ENCODE peak calls at places on chromosomes 7 and 10, in nine cellular contexts. One of them, this sample, is unnamed.

GRCh38 chr10:72164617-72165016 is 51.2 kb upstream of the ANAPC16 start:
- DNase-seq in endodermal cell: no peak
- DNase-seq in neuronal stem cell: no peak
- DNase-seq in heart left ventricle: no peak
- DNase-seq in colonic mucosa: no peak
- DNase-seq in GM23248: peak; percentile 21
- DNase-seq in IMR-90: peak; percentile 25
- DNase-seq in coronary artery: no peak
- DNase-seq in aorta: no peak
- DNase-seq in this sample: no peak

GRCh38 chr10:7625836-7626235 is 40.9 kb downstream of the ITIH5 start:
- DNase-seq in endodermal cell: no peak
- DNase-seq in neuronal stem cell: no peak
- DNase-seq in heart left ventricle: no peak
- DNase-seq in colonic mucosa: no peak
- DNase-seq in GM23248: peak; percentile 4
- DNase-seq in IMR-90: no peak
- DNase-seq in coronary artery: no peak
- DNase-seq in aorta: no peak
- DNase-seq in this sample: no peak

GRCh38 chr10:35423505-35424306 is 87.4 kb downstream of the CCNY start:
- DNase-seq in endodermal cell: no peak
- DNase-seq in neuronal stem cell: no peak
- DNase-seq in heart left ventricle: no peak
- DNase-seq in colonic mucosa: no peak
- DNase-seq in GM23248: peak; percentile 91
- DNase-seq in IMR-90: peak; percentile 79
- DNase-seq in coronary artery: no peak
- DNase-seq in aorta: no peak
- DNase-seq in this sample: no peak

GRCh38 chr7:34060548-34060947 is 155.2 kb downstream of the BMPER start:
- DNase-seq in endodermal cell: no peak
- DNase-seq in neuronal stem cell: no peak
- DNase-seq in heart left ventricle: no peak
- DNase-seq in colonic mucosa: no peak
- DNase-seq in GM23248: peak; percentile 88
- DNase-seq in IMR-90: peak; percentile 81
- DNase-seq in coronary artery: no peak
- DNase-seq in aorta: no peak
- DNase-seq in this sample: no peak

GRCh38 chr7:41033526-41033925 is 669.4 kb downstream of the INHBA start:
- DNase-seq in endodermal cell: no peak
- DNase-seq in neuronal stem cell: no peak
- DNase-seq in heart left ventricle: no peak
- DNase-seq in colonic mucosa: no peak
- DNase-seq in GM23248: peak; percentile 42
- DNase-seq in IMR-90: peak; percentile 74
- DNase-seq in coronary artery: no peak
- DNase-seq in aorta: no peak
- DNase-seq in this sample: no peak

GRCh38 chr10:1393481-1393880 is 337.3 kb downstream of the WDR37 start:
- DNase-seq in endodermal cell: no peak
- DNase-seq in neuronal stem cell: no peak
- DNase-seq in heart left ventricle: no peak
- DNase-seq in colonic mucosa: peak; percentile 3
- DNase-seq in GM23248: no peak
- DNase-seq in IMR-90: no peak
- DNase-seq in coronary artery: no peak
- DNase-seq in aorta: no peak
- DNase-seq in this sample: no peak

GRCh38 chr7:129859188-129859587 is 93.6 kb downstream of the UBE2H start:
- DNase-seq in endodermal cell: no peak
- DNase-seq in neuronal stem cell: no peak
- DNase-seq in heart left ventricle: no peak
- DNase-seq in colonic mucosa: no peak
- DNase-seq in GM23248: no peak
- DNase-seq in IMR-90: peak; percentile 15
- DNase-seq in coronary artery: no peak
- DNase-seq in aorta: no peak
- DNase-seq in this sample: no peak

GRCh38 chr10:43194266-43194665 is 56.0 kb downstream of the CSGALNACT2 start:
- DNase-seq in endodermal cell: no peak
- DNase-seq in neuronal stem cell: no peak
- DNase-seq in heart left ventricle: no peak
- DNase-seq in colonic mucosa: no peak
- DNase-seq in GM23248: peak; percentile 27
- DNase-seq in IMR-90: no peak
- DNase-seq in coronary artery: no peak
- DNase-seq in aorta: peak; percentile 67
- DNase-seq in this sample: no peak

GRCh38 chr10:14186245-14186644 is 144.5 kb downstream of the FRMD4A start:
- DNase-seq in endodermal cell: peak; percentile 63
- DNase-seq in neuronal stem cell: no peak
- DNase-seq in heart left ventricle: no peak
- DNase-seq in colonic mucosa: no peak
- DNase-seq in GM23248: peak; percentile 28
- DNase-seq in IMR-90: peak; percentile 11
- DNase-seq in coronary artery: no peak
- DNase-seq in aorta: no peak
- DNase-seq in this sample: no peak

GRCh38 chr7:44073664-44074348 is 8.4 kb upstream of the PGAM2 start:
- DNase-seq in endodermal cell: peak; percentile 84
- DNase-seq in neuronal stem cell: no peak
- DNase-seq in heart left ventricle: peak; percentile 91
- DNase-seq in colonic mucosa: peak; percentile 91
- DNase-seq in GM23248: peak; percentile 86
- DNase-seq in IMR-90: peak; percentile 66
- DNase-seq in coronary artery: peak; percentile 88
- DNase-seq in aorta: peak; percentile 92
- DNase-seq in this sample: no peak

GRCh38 chr10:17238445-17239275 is 10.6 kb downstream of the VIM start:
- DNase-seq in endodermal cell: no peak
- DNase-seq in neuronal stem cell: no peak
- DNase-seq in heart left ventricle: no peak
- DNase-seq in colonic mucosa: no peak
- DNase-seq in GM23248: peak; percentile 92
- DNase-seq in IMR-90: peak; percentile 80
- DNase-seq in coronary artery: peak; percentile 84
- DNase-seq in aorta: no peak
- DNase-seq in this sample: no peak

DNA sequence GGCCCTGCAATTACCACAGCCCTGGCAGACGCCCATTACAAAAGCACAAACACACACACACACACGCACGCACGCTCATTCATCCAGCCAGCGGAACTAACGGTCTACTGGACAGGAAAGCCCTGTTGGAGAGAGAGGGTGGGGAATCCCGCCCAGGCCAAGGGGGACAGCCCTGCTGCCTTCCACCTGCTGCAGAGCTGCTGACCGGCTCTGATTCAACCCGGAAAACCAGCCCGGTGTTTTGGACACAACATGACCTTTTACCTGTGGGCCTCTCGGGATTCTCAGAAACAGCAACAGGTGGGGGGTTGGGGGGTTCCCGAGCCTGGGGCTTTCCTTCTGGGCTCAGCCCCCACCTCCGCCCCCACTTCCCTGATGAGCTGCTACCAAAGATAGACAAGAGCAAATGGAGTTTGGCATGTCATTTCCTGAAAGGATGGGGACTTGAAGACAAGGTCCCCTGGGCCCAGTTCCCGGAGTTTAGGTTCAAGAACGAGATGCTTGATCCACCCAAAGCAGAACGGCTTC is 18.5 kb upstream of the SERPINE1 start:
- DNase-seq in endodermal cell: no peak
- DNase-seq in neuronal stem cell: peak; percentile 39
- DNase-seq in heart left ventricle: peak; percentile 69
- DNase-seq in colonic mucosa: no peak
- DNase-seq in GM23248: no peak
- DNase-seq in IMR-90: no peak
- DNase-seq in coronary artery: no peak
- DNase-seq in aorta: no peak
- DNase-seq in this sample: no peak
- H3K27ac ChIP-seq in endodermal cell: no peak overlapping the region
- H3K27ac ChIP-seq in neuronal stem cell: no peak overlapping the region
- H3K27ac ChIP-seq in heart left ventricle: peak overlapping the region; percentile 33
- H3K27ac ChIP-seq in colonic mucosa: no peak overlapping the region
- H3K27ac ChIP-seq in GM23248: no peak overlapping the region
- H3K27ac ChIP-seq in IMR-90: no peak overlapping the region
- H3K27ac ChIP-seq in coronary artery: peak overlapping the region; percentile 38
- H3K27ac ChIP-seq in aorta: no peak overlapping the region
- H3K27ac ChIP-seq in this sample: peak overlapping the region; percentile 75

DNA sequence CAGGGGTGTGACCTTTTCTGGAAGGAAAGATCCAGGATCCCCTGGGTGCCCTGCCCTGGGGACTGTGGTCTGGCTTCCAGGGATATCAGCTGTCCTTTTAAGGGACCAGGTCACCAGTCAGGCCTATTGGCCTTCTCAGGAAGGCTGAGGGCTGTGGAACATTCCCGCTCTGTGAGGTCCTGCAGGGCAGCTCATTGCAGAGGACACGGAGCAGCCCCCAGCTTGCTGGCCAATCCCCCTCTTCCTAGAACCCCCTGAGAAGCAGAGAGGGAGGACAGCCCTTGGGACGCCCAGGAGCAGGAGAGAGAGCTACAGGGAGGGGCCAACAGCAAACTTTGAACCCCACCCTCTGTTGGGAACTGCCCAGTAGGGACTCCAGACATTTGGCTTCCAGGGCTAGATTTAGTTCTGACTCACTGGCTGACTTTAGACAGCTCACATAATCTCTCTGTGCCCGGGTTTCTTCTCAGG is 67.9 kb upstream of the COL13A1 start:
- DNase-seq in endodermal cell: no peak
- DNase-seq in neuronal stem cell: no peak
- DNase-seq in heart left ventricle: no peak
- DNase-seq in colonic mucosa: peak; percentile 30
- DNase-seq in GM23248: peak; percentile 86
- DNase-seq in IMR-90: peak; percentile 68
- DNase-seq in coronary artery: no peak
- DNase-seq in aorta: peak; percentile 69
- DNase-seq in this sample: no peak
- H3K27ac ChIP-seq in endodermal cell: no peak overlapping the region
- H3K27ac ChIP-seq in neuronal stem cell: no peak overlapping the region
- H3K27ac ChIP-seq in heart left ventricle: peak overlapping the region; percentile 16
- H3K27ac ChIP-seq in colonic mucosa: no peak overlapping the region
- H3K27ac ChIP-seq in GM23248: peak overlapping the region; percentile 23
- H3K27ac ChIP-seq in IMR-90: peak overlapping the region; percentile 31
- H3K27ac ChIP-seq in coronary artery: peak overlapping the region; percentile 82
- H3K27ac ChIP-seq in aorta: no peak overlapping the region
- H3K27ac ChIP-seq in this sample: no peak overlapping the region

GRCh38 chr7:116686033-116686432 is 14.0 kb downstream of the MET start:
- DNase-seq in endodermal cell: no peak
- DNase-seq in neuronal stem cell: no peak
- DNase-seq in heart left ventricle: no peak
- DNase-seq in colonic mucosa: no peak
- DNase-seq in GM23248: no peak
- DNase-seq in IMR-90: no peak
- DNase-seq in coronary artery: no peak
- DNase-seq in aorta: no peak
- DNase-seq in this sample: no peak
- H3K27ac ChIP-seq in endodermal cell: no peak overlapping the region
- H3K27ac ChIP-seq in neuronal stem cell: no peak overlapping the region
- H3K27ac ChIP-seq in heart left ventricle: no peak overlapping the region
- H3K27ac ChIP-seq in colonic mucosa: no peak overlapping the region
- H3K27ac ChIP-seq in GM23248: no peak overlapping the region
- H3K27ac ChIP-seq in IMR-90: no peak overlapping the region
- H3K27ac ChIP-seq in coronary artery: no peak overlapping the region
- H3K27ac ChIP-seq in aorta: no peak overlapping the region
- H3K27ac ChIP-seq in this sample: peak overlapping the region; percentile 98

GRCh38 chr10:24479806-24480205 is 243.9 kb downstream of the ARHGAP21 start:
- DNase-seq in endodermal cell: no peak
- DNase-seq in neuronal stem cell: no peak
- DNase-seq in heart left ventricle: no peak
- DNase-seq in colonic mucosa: no peak
- DNase-seq in GM23248: no peak
- DNase-seq in IMR-90: no peak
- DNase-seq in coronary artery: no peak
- DNase-seq in aorta: no peak
- DNase-seq in this sample: no peak

GRCh38 chr10:24475598-24475997 is 248.1 kb downstream of the ARHGAP21 start:
- DNase-seq in endodermal cell: no peak
- DNase-seq in neuronal stem cell: no peak
- DNase-seq in heart left ventricle: no peak
- DNase-seq in colonic mucosa: no peak
- DNase-seq in GM23248: no peak
- DNase-seq in IMR-90: no peak
- DNase-seq in coronary artery: no peak
- DNase-seq in aorta: no peak
- DNase-seq in this sample: no peak

GRCh38 chr10:24480447-24480846 is 243.2 kb downstream of the ARHGAP21 start:
- DNase-seq in endodermal cell: no peak
- DNase-seq in neuronal stem cell: no peak
- DNase-seq in heart left ventricle: no peak
- DNase-seq in colonic mucosa: no peak
- DNase-seq in GM23248: no peak
- DNase-seq in IMR-90: no peak
- DNase-seq in coronary artery: no peak
- DNase-seq in aorta: no peak
- DNase-seq in this sample: no peak

GRCh38 chr10:24477925-24478324 is 245.8 kb downstream of the ARHGAP21 start:
- DNase-seq in endodermal cell: no peak
- DNase-seq in neuronal stem cell: no peak
- DNase-seq in heart left ventricle: no peak
- DNase-seq in colonic mucosa: no peak
- DNase-seq in GM23248: no peak
- DNase-seq in IMR-90: no peak
- DNase-seq in coronary artery: no peak
- DNase-seq in aorta: no peak
- DNase-seq in this sample: no peak

DNA sequence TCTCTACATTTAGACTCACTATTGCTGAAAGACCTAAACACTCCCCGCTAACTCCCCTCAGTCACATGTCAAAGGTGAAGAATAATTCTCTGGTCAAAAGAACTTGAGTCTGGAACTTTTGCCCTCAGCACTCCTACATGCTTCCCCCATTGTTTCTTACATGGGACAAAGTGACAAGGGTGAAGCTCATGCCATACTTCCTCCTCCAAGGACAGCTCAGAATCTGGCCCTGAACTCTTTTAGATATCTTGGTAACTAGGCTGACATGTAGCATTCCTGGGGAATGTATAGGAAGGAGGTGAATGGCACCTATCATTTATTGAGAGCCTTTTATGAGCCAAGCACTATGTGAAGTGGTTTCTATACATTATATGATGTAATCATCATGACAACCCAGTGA is 246.8 kb downstream of the ARHGAP21 start:
- DNase-seq in endodermal cell: no peak
- DNase-seq in neuronal stem cell: no peak
- DNase-seq in heart left ventricle: no peak
- DNase-seq in colonic mucosa: no peak
- DNase-seq in GM23248: no peak
- DNase-seq in IMR-90: no peak
- DNase-seq in coronary artery: no peak
- DNase-seq in aorta: no peak
- DNase-seq in this sample: no peak
- H3K27ac ChIP-seq in endodermal cell: no peak overlapping the region
- H3K27ac ChIP-seq in neuronal stem cell: no peak overlapping the region
- H3K27ac ChIP-seq in heart left ventricle: no peak overlapping the region
- H3K27ac ChIP-seq in colonic mucosa: no peak overlapping the region
- H3K27ac ChIP-seq in GM23248: no peak overlapping the region
- H3K27ac ChIP-seq in IMR-90: no peak overlapping the region
- H3K27ac ChIP-seq in coronary artery: no peak overlapping the region
- H3K27ac ChIP-seq in aorta: no peak overlapping the region
- H3K27ac ChIP-seq in this sample: no peak overlapping the region